ENCODE peak calls at places on chromosome 7, in ten cellular contexts. D is SW 1271; P is stimulated activated naive CD4-positive, alpha-beta T cell; F is epithelial cell of esophagus; C is iris pigment epithelial cell; S is AG08396; H is T1000; N is IMR-90; Z is neural progenitor cell; X is stimulated activated CD8-positive, alpha-beta memory T cell treated with anti-CD3 and anti-CD28 coated beads, Interleukin-4, amount 100 ng/mL, for 4 hours. E is an unnamed sample.

GRCh38 chr7:73828107-73828803 is 2.5 kb upstream of the CLDN4 start:
- DNase-seq in D (peak; percentile 32), P (no peak), F (peak; percentile 80), C (peak; percentile 63), S (peak; percentile 57), H (peak; percentile 16), N (peak; percentile 64), Z (no peak), X (no peak), E (no peak)

GRCh38 chr7:130141858-130142653 is 63.1 kb downstream of the TMEM209 start:
- DNase-seq in D (no peak), P (no peak), F (no peak), C (no peak), S (no peak), H (no peak), N (no peak), Z (peak; percentile 23), X (no peak), E (no peak)

GRCh38 chr7:120951826-120952225 is 1.2 kb downstream of the ING3 start:
- DNase-seq in D (no peak), P (no peak), F (no peak), C (no peak), S (no peak), H (no peak), N (no peak), Z (peak; percentile 8), X (no peak), E (no peak)

GRCh38 chr7:115631782-115632181 is 398.8 kb downstream of the TFEC start:
- DNase-seq in D (no peak), P (no peak), F (no peak), C (no peak), S (no peak), H (no peak), N (peak; percentile 60), Z (no peak), X (no peak), E (no peak)

GRCh38 chr7:115356139-115356746 is 434.3 kb downstream of the MDFIC start:
- DNase-seq in D (no peak), P (no peak), F (peak; percentile 24), C (peak; percentile 34), S (peak; percentile 4), H (no peak), N (peak; percentile 44), Z (peak; percentile 26), X (no peak), E (peak; percentile 14)

GRCh38 chr7:133081119-133081604 is 728 bp downstream of the CHCHD3 start:
- DNase-seq in D (no peak), P (no peak), F (peak; percentile 13), C (peak; percentile 28), S (peak; percentile 15), H (no peak), N (no peak), Z (peak; percentile 49), X (no peak), E (peak; percentile 9)

GRCh38 chr7:40945788-40946187 is 757.1 kb downstream of the INHBA start:
- DNase-seq in D (no peak), P (no peak), F (peak; percentile 49), C (no peak), S (no peak), H (no peak), N (no peak), Z (no peak), X (no peak), E (no peak)

GRCh38 chr7:74206589-74207120 is 3.2 kb upstream of the LAT2 start:
- DNase-seq in D (peak; percentile 38), P (peak; percentile 83), F (peak; percentile 58), C (peak; percentile 48), S (peak; percentile 90), H (peak; percentile 56), N (peak; percentile 57), Z (peak; percentile 84), X (peak; percentile 74), E (peak; percentile 85)

GRCh38 chr7:21355406-21355874 is 72.4 kb upstream of the SP4 start:
- DNase-seq in D (no peak), P (peak; percentile 46), F (no peak), C (no peak), S (no peak), H (no peak), N (no peak), Z (no peak), X (no peak), E (peak; percentile 38)

GRCh38 chr7:121153995-121154394 is 165.5 kb downstream of the CPED1 start:
- DNase-seq in D (no peak), P (no peak), F (no peak), C (no peak), S (no peak), H (no peak), N (no peak), Z (no peak), X (no peak), E (no peak)

GRCh38 chr7:113790025-113790424 is 128.8 kb downstream of the PPP1R3A start:
- DNase-seq in D (no peak), P (no peak), F (no peak), C (no peak), S (no peak), H (no peak), N (no peak), Z (no peak), X (no peak), E (no peak)

GRCh38 chr7:1807821-1808600 is 137.9 kb downstream of the ELFN1 start:
- DNase-seq in D (no peak), P (no peak), F (no peak), C (no peak), S (no peak), H (no peak), N (no peak), Z (no peak), X (no peak), E (no peak)

GRCh38 chr7:92158660-92159575 is 20.0 kb downstream of the LRRD1 start:
- DNase-seq in D (no peak), P (no peak), F (peak; percentile 18), C (peak; percentile 88), S (peak; percentile 79), H (peak; percentile 6), N (peak; percentile 93), Z (no peak), X (no peak), E (no peak)

GRCh38 chr7:68684246-68684850 is 913.9 kb upstream of the AUTS2 start:
- DNase-seq in D (no peak), P (no peak), F (no peak), C (peak; percentile 14), S (no peak), H (peak; percentile 2), N (peak; percentile 17), Z (peak; percentile 45), X (no peak), E (no peak)

GRCh38 chr7:36787933-36788378 is 63.7 kb upstream of the AOAH start:
- DNase-seq in D (no peak), P (peak; percentile 59), F (no peak), C (no peak), S (no peak), H (no peak), N (no peak), Z (no peak), X (no peak), E (no peak)